ENCODE peak calls at places on chromosomes 7 and 10, in eight cellular contexts. One of them, this sample, is unnamed.

GRCh38 chr10:61897671-61898434 is 3.6 kb upstream of the ARID5B start:
- DNase-seq in M059J: peak; percentile 70
- DNase-seq in kidney epithelial cell: no peak
- DNase-seq in NCI-H226: peak; percentile 49
- DNase-seq in fibroblast of lung: peak; percentile 73
- DNase-seq in hippocampal formation: peak; percentile 59
- DNase-seq in NCI-H1105: no peak
- DNase-seq in BE2C: peak; percentile 31
- DNase-seq in this sample: no peak

GRCh38 chr7:108282427-108282996 is 152.4 kb upstream of the LAMB4 start:
- DNase-seq in NCI-H226: no peak
- DNase-seq in kidney epithelial cell: no peak
- DNase-seq in NCI-H1105: peak; percentile 31
- DNase-seq in M059J: no peak
- DNase-seq in BE2C: peak; percentile 29
- DNase-seq in fibroblast of lung: peak; percentile 36
- DNase-seq in hippocampal formation: no peak
- DNase-seq in this sample: no peak

GRCh38 chr7:133572087-133572486 is 319.2 kb downstream of the EXOC4 start:
- DNase-seq in M059J: no peak
- DNase-seq in hippocampal formation: no peak
- DNase-seq in NCI-H1105: no peak
- DNase-seq in NCI-H226: no peak
- DNase-seq in BE2C: no peak
- DNase-seq in kidney epithelial cell: no peak
- DNase-seq in fibroblast of lung: no peak
- DNase-seq in this sample: no peak

GRCh38 chr10:6583447-6583846 is 3.4 kb upstream of the PRKCQ start:
- DNase-seq in fibroblast of lung: no peak
- DNase-seq in BE2C: no peak
- DNase-seq in kidney epithelial cell: no peak
- DNase-seq in NCI-H1105: no peak
- DNase-seq in NCI-H226: no peak
- DNase-seq in M059J: no peak
- DNase-seq in hippocampal formation: no peak
- DNase-seq in this sample: no peak

GRCh38 chr10:9163699-9164098 is 1109.2 kb downstream of the GATA3 start:
- DNase-seq in fibroblast of lung: no peak
- DNase-seq in M059J: no peak
- DNase-seq in hippocampal formation: no peak
- DNase-seq in BE2C: no peak
- DNase-seq in NCI-H226: peak; percentile 58
- DNase-seq in kidney epithelial cell: no peak
- DNase-seq in NCI-H1105: no peak
- DNase-seq in this sample: no peak

GRCh38 chr7:2715341-2716231 is 27.6 kb downstream of the AMZ1 start:
- DNase-seq in M059J: no peak
- DNase-seq in BE2C: no peak
- DNase-seq in fibroblast of lung: no peak
- DNase-seq in NCI-H1105: no peak
- DNase-seq in kidney epithelial cell: no peak
- DNase-seq in NCI-H226: no peak
- DNase-seq in hippocampal formation: no peak
- DNase-seq in this sample: no peak

GRCh38 chr10:5628366-5628765 is 38.0 kb downstream of the ASB13 start:
- DNase-seq in NCI-H1105: no peak
- DNase-seq in fibroblast of lung: peak; percentile 16
- DNase-seq in hippocampal formation: no peak
- DNase-seq in BE2C: no peak
- DNase-seq in NCI-H226: no peak
- DNase-seq in M059J: peak; percentile 39
- DNase-seq in kidney epithelial cell: no peak
- DNase-seq in this sample: no peak

GRCh38 chr7:116394106-116394505 is 105.4 kb upstream of the CAV2 start:
- DNase-seq in fibroblast of lung: no peak
- DNase-seq in BE2C: no peak
- DNase-seq in NCI-H1105: no peak
- DNase-seq in kidney epithelial cell: no peak
- DNase-seq in hippocampal formation: no peak
- DNase-seq in NCI-H226: no peak
- DNase-seq in M059J: no peak
- DNase-seq in this sample: no peak

GRCh38 chr10:53893061-53893460 is 908.0 kb downstream of the PCDH15 start:
- DNase-seq in fibroblast of lung: no peak
- DNase-seq in NCI-H1105: no peak
- DNase-seq in hippocampal formation: no peak
- DNase-seq in kidney epithelial cell: no peak
- DNase-seq in NCI-H226: no peak
- DNase-seq in BE2C: no peak
- DNase-seq in M059J: no peak
- DNase-seq in this sample: no peak

GRCh38 chr7:26567263-26567662 is 275.6 kb downstream of the SNX10 start:
- DNase-seq in fibroblast of lung: no peak
- DNase-seq in M059J: no peak
- DNase-seq in NCI-H1105: no peak
- DNase-seq in hippocampal formation: no peak
- DNase-seq in kidney epithelial cell: no peak
- DNase-seq in NCI-H226: no peak
- DNase-seq in BE2C: no peak
- DNase-seq in this sample: no peak

This sample was measured in epithelial cell of proximal tubule.